ENCODE peak calls at places on chromosomes 2 and 18, in five cellular contexts. U is H1, C is HepG2, X is GM12878, Y is K562. V is an unnamed sample.

GRCh38 chr2:239831272-239831731 is 193.8 kb downstream of the NDUFA10 start:
- DNase-seq in U (peak; percentile 21), C (no peak), X (no peak), Y (no peak), V (peak; percentile 57)

GRCh38 chr18:26976206-26976605 is 110.7 kb upstream of the AQP4 start:
- DNase-seq in U (no peak), C (no peak), X (no peak), Y (no peak), V (no peak)

GRCh38 chr2:175203621-175204496 is 22.3 kb upstream of the ATP5MC3 start:
- DNase-seq in U (no peak), C (peak; percentile 50), X (no peak), Y (peak; percentile 19), V (peak; percentile 86)

GRCh38 chr18:27214831-27215230 is 29.7 kb upstream of the CHST9 start:
- DNase-seq in U (no peak), C (no peak), X (no peak), Y (no peak), V (no peak)

GRCh38 chr2:96844405-96844808 is 586 bp upstream of the ANKRD23 start:
- DNase-seq in U (no peak), C (no peak), X (no peak), Y (no peak), V (no peak)

GRCh38 chr2:230798769-230799399 is 65.9 kb upstream of the ITM2C start:
- DNase-seq in U (no peak), C (peak; percentile 63), X (no peak), Y (peak; percentile 29), V (peak; percentile 80)

GRCh38 chr2:41711736-41712135 is 336.1 kb upstream of the PKDCC start:
- DNase-seq in U (no peak), C (peak; percentile 26), X (no peak), Y (no peak), V (no peak)

GRCh38 chr18:71450258-71450657 is 1093.9 kb downstream of the CBLN2 start:
- DNase-seq in U (no peak), C (no peak), X (no peak), Y (no peak), V (no peak)

GRCh38 chr2:212863185-212863588 is 288.2 kb downstream of the IKZF2 start:
- DNase-seq in U (peak; percentile 29), C (peak; percentile 28), X (peak; percentile 30), Y (peak; percentile 15), V (peak; percentile 81)

GRCh38 chr18:944440-944839 is 39.8 kb downstream of the ADCYAP1 start:
- DNase-seq in U (no peak), C (no peak), X (no peak), Y (no peak), V (no peak)

GRCh38 chr2:74835831-74836674 is 2.1 kb downstream of the HK2 start:
- DNase-seq in U (no peak), C (peak; percentile 85), X (no peak), Y (peak; percentile 48), V (peak; percentile 91)
- TF ChIP-seq CREB1 in U (no peak), C (no peak), X (no peak), Y (no peak), V (no peak)

DNA sequence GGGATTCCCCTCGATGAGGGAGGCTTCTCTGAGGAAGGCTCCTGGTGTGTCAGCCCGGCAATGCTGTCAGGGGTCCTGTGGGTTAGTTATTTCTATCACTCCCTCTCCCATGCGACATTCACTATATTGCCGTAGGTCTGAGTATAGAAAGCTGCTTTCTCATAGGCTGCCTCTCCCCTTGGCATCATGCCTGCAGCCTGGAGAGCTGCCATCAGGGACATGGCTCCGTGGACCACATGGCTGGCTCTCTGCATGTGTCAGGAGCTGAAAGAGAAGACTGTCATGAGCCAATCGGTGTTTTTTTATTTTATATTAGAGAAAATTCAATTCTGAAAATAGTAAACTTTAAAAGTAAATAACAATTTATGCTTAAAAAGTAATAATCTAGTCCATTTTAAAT is 198.0 kb downstream of the CDH20 start:
- DNase-seq in U (no peak), C (no peak), X (no peak), Y (no peak), V (no peak)
- H3K4me2 ChIP-seq in U (no peak overlapping the region), C (no peak overlapping the region), X (no peak overlapping the region), Y (no peak overlapping the region), V (no peak overlapping the region)

GRCh38 chr2:8412082-8412481 is 269.8 kb upstream of the ID2 start:
- DNase-seq in U (no peak), C (peak; percentile 91), X (no peak), Y (no peak), V (no peak)
- TF ChIP-seq CREB1 in U (no peak), C (peak; percentile 91), X (no peak), Y (no peak), V (no peak)

GRCh38 chr2:151828890-151829324 is 686 bp upstream of the ARL5A start:
- DNase-seq in U (no peak), C (no peak), X (no peak), Y (no peak), V (peak; percentile 18)

GRCh38 chr2:151826737-151827157 is 1.5 kb downstream of the ARL5A start:
- DNase-seq in U (no peak), C (no peak), X (no peak), Y (peak; percentile 29), V (no peak)

GRCh38 chr2:151827564-151828142 is 568 bp downstream of the ARL5A start:
- DNase-seq in U (no peak), C (peak; percentile 23), X (no peak), Y (no peak), V (peak; percentile 66)

GRCh38 chr2:151830966-151831365 is 2.7 kb upstream of the ARL5A start:
- DNase-seq in U (no peak), C (peak; percentile 33), X (no peak), Y (no peak), V (no peak)

DNA sequence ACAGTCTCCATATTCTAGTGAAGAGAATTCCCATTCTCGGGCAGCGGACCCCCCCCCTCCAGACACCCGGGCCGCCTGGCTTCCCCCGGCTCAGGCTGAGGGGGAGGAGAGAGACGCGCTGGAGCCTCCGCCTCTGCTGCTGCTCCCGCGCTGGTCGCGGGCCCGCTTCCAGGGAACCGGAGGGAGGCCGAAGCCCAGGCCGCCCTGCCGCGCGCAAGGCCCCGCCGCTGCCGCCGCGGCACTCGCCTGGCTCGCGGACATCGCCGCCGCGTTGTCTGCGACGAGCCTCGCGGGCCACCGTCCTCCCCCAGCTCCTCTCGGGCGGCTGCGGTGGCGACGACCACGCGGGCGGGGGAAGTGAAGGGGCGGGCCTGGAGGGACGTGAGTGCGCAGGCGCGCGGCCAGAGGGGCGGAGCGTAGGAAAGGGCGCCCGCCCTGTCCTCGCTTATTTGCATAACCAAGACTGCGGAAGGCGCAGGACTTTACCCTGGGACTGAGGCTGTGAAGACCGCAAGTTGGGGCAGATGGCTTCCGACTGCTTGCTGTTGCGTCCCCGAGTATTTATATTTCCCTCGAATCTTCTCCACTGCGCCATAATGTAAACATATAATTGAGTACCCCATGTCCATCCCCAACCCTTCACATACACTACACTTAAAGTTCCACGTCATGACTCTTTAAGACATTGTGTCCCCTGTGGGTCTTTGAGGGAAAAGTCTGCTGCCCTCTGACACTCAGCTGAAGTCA is at the start of gene ARL5A:
- DNase-seq in U (peak; percentile 91), C (peak; percentile 95), X (peak; percentile 92), Y (peak; percentile 99), V (peak; percentile 95)
- H3K4me2 ChIP-seq in U (peak within 1 kb of the TSS; percentile 82), C (peak within 1 kb of the TSS; percentile 88), X (peak within 1 kb of the TSS; percentile 73), Y (peak within 1 kb of the TSS; percentile 98), V (peak within 1 kb of the TSS; percentile 89)

GRCh38 chr2:28437142-28437835 is 44.6 kb downstream of the FOSL2 start:
- DNase-seq in U (no peak), C (no peak), X (no peak), Y (no peak), V (no peak)

GRCh38 chr2:28434600-28434989 is 41.9 kb downstream of the FOSL2 start:
- DNase-seq in U (no peak), C (peak; percentile 36), X (no peak), Y (no peak), V (no peak)

GRCh38 chr2:28433935-28434599 is 41.4 kb downstream of the FOSL2 start:
- DNase-seq in U (no peak), C (no peak), X (no peak), Y (no peak), V (no peak)

GRCh38 chr2:28436525-28437051 is 43.9 kb downstream of the FOSL2 start:
- DNase-seq in U (no peak), C (no peak), X (no peak), Y (no peak), V (no peak)

GRCh38 chr2:28435796-28436425 is 43.3 kb downstream of the FOSL2 start:
- DNase-seq in U (no peak), C (no peak), X (no peak), Y (no peak), V (no peak)
- TF ChIP-seq CREB1 in U (no peak), C (no peak), X (no peak), Y (no peak), V (no peak)

DNA sequence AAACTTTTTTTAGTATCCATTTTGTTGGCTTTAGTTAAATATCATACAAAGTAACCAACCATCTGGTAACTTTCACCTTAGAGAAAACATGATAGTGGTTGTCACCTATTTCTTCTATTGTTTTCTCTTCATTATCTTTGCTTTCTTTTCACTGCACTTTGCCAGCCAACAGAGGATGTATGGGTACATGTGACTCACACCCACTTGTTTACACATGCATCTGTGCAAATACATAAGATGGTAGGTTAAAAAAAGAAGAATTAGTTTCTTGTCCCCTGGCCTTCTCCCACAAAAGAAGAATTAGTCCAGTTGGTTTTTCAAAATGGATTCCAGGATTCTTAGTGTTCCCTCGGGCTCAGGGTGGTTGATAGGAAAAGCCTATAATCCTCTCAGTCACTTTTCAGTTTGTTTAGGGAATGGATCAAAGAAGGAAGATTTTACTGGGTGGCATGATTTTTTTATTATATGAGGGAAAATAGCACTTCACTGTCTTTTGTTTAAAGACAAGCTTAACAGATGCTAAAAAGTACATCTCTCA is 46.6 kb downstream of the CDK15 start:
- DNase-seq in U (no peak), C (peak; percentile 13), X (no peak), Y (no peak), V (no peak)
- H3K4me2 ChIP-seq in U (no peak overlapping the region), C (no peak overlapping the region), X (no peak overlapping the region), Y (no peak overlapping the region), V (no peak overlapping the region)

V was measured in GM23338.